ENCODE peak calls at places on chromosomes 13 and 19, in five cellular contexts. One of them, this sample, is unnamed.

GRCh38 chr13:34523401-34523800 is 418.7 kb upstream of the NBEA start:
- DNase-seq in NCI-H1417 treated with DMSO at 0.1 percent for 48 hours: no peak
- DNase-seq in substantia nigra: no peak
- DNase-seq in activated CD4-positive, alpha-beta memory T cell treated with anti-CD3 and anti-CD28 coated beads, Interleukin-2, amount 10 ng/mL, durations not matched to agents 7 days and 5 days: no peak
- DNase-seq in GOT3: no peak
- DNase-seq in this sample: no peak

GRCh38 chr13:93169980-93170379 is 56.6 kb upstream of the GPC6 start:
- DNase-seq in NCI-H1417 treated with DMSO at 0.1 percent for 48 hours: no peak
- DNase-seq in substantia nigra: no peak
- DNase-seq in activated CD4-positive, alpha-beta memory T cell treated with anti-CD3 and anti-CD28 coated beads, Interleukin-2, amount 10 ng/mL, durations not matched to agents 7 days and 5 days: no peak
- DNase-seq in GOT3: no peak
- DNase-seq in this sample: no peak

GRCh38 chr19:6413291-6413690 is 11.3 kb downstream of the KHSRP start:
- DNase-seq in NCI-H1417 treated with DMSO at 0.1 percent for 48 hours: no peak
- DNase-seq in substantia nigra: no peak
- DNase-seq in activated CD4-positive, alpha-beta memory T cell treated with anti-CD3 and anti-CD28 coated beads, Interleukin-2, amount 10 ng/mL, durations not matched to agents 7 days and 5 days: no peak
- DNase-seq in GOT3: no peak
- DNase-seq in this sample: no peak

GRCh38 chr13:103142091-103142594 is 75.9 kb upstream of the SLC10A2 start:
- DNase-seq in NCI-H1417 treated with DMSO at 0.1 percent for 48 hours: no peak
- DNase-seq in substantia nigra: no peak
- DNase-seq in activated CD4-positive, alpha-beta memory T cell treated with anti-CD3 and anti-CD28 coated beads, Interleukin-2, amount 10 ng/mL, durations not matched to agents 7 days and 5 days: no peak
- DNase-seq in GOT3: no peak
- DNase-seq in this sample: no peak

GRCh38 chr19:19627716-19628498 is at the start of gene LPAR2:
- DNase-seq in NCI-H1417 treated with DMSO at 0.1 percent for 48 hours: no peak
- DNase-seq in substantia nigra: no peak
- DNase-seq in activated CD4-positive, alpha-beta memory T cell treated with anti-CD3 and anti-CD28 coated beads, Interleukin-2, amount 10 ng/mL, durations not matched to agents 7 days and 5 days: peak
- DNase-seq in GOT3: no peak
- DNase-seq in this sample: no peak

GRCh38 chr13:85661639-85662038 is 137.6 kb downstream of the SLITRK6 start:
- DNase-seq in NCI-H1417 treated with DMSO at 0.1 percent for 48 hours: no peak
- DNase-seq in substantia nigra: no peak
- DNase-seq in activated CD4-positive, alpha-beta memory T cell treated with anti-CD3 and anti-CD28 coated beads, Interleukin-2, amount 10 ng/mL, durations not matched to agents 7 days and 5 days: no peak
- DNase-seq in GOT3: no peak
- DNase-seq in this sample: no peak

GRCh38 chr13:21242236-21242635 is 65.8 kb downstream of the MRPL57 start:
- DNase-seq in NCI-H1417 treated with DMSO at 0.1 percent for 48 hours: no peak
- DNase-seq in substantia nigra: no peak
- DNase-seq in activated CD4-positive, alpha-beta memory T cell treated with anti-CD3 and anti-CD28 coated beads, Interleukin-2, amount 10 ng/mL, durations not matched to agents 7 days and 5 days: no peak
- DNase-seq in GOT3: no peak
- DNase-seq in this sample: peak

GRCh38 chr13:32733685-32734084 is 147.4 kb downstream of the PDS5B start:
- DNase-seq in NCI-H1417 treated with DMSO at 0.1 percent for 48 hours: no peak
- DNase-seq in substantia nigra: no peak
- DNase-seq in activated CD4-positive, alpha-beta memory T cell treated with anti-CD3 and anti-CD28 coated beads, Interleukin-2, amount 10 ng/mL, durations not matched to agents 7 days and 5 days: no peak
- DNase-seq in GOT3: no peak
- DNase-seq in this sample: no peak

GRCh38 chr13:80131204-80131603 is 209.7 kb downstream of the SPRY2 start:
- DNase-seq in NCI-H1417 treated with DMSO at 0.1 percent for 48 hours: no peak
- DNase-seq in substantia nigra: peak
- DNase-seq in activated CD4-positive, alpha-beta memory T cell treated with anti-CD3 and anti-CD28 coated beads, Interleukin-2, amount 10 ng/mL, durations not matched to agents 7 days and 5 days: no peak
- DNase-seq in GOT3: no peak
- DNase-seq in this sample: no peak

GRCh38 chr13:68522184-68522583 is 1292.0 kb upstream of the PCDH9 start:
- DNase-seq in NCI-H1417 treated with DMSO at 0.1 percent for 48 hours: no peak
- DNase-seq in substantia nigra: no peak
- DNase-seq in activated CD4-positive, alpha-beta memory T cell treated with anti-CD3 and anti-CD28 coated beads, Interleukin-2, amount 10 ng/mL, durations not matched to agents 7 days and 5 days: no peak
- DNase-seq in GOT3: no peak
- DNase-seq in this sample: no peak

GRCh38 chr13:21326155-21327030 is 132.7 kb downstream of the ZDHHC20 start:
- DNase-seq in NCI-H1417 treated with DMSO at 0.1 percent for 48 hours: no peak
- DNase-seq in substantia nigra: no peak
- DNase-seq in activated CD4-positive, alpha-beta memory T cell treated with anti-CD3 and anti-CD28 coated beads, Interleukin-2, amount 10 ng/mL, durations not matched to agents 7 days and 5 days: no peak
- DNase-seq in GOT3: no peak
- DNase-seq in this sample: no peak

GRCh38 chr19:35052599-35053190 is 11.2 kb downstream of the HPN start:
- DNase-seq in NCI-H1417 treated with DMSO at 0.1 percent for 48 hours: no peak
- DNase-seq in substantia nigra: no peak
- DNase-seq in activated CD4-positive, alpha-beta memory T cell treated with anti-CD3 and anti-CD28 coated beads, Interleukin-2, amount 10 ng/mL, durations not matched to agents 7 days and 5 days: no peak
- DNase-seq in GOT3: no peak
- DNase-seq in this sample: no peak

GRCh38 chr13:96499646-96500045 is 409.7 kb downstream of the HS6ST3 start:
- DNase-seq in NCI-H1417 treated with DMSO at 0.1 percent for 48 hours: no peak
- DNase-seq in substantia nigra: no peak
- DNase-seq in activated CD4-positive, alpha-beta memory T cell treated with anti-CD3 and anti-CD28 coated beads, Interleukin-2, amount 10 ng/mL, durations not matched to agents 7 days and 5 days: no peak
- DNase-seq in GOT3: no peak
- DNase-seq in this sample: no peak

GRCh38 chr19:35296644-35297514 is 4.9 kb downstream of the MAG start:
- DNase-seq in NCI-H1417 treated with DMSO at 0.1 percent for 48 hours: no peak
- DNase-seq in substantia nigra: no peak
- DNase-seq in activated CD4-positive, alpha-beta memory T cell treated with anti-CD3 and anti-CD28 coated beads, Interleukin-2, amount 10 ng/mL, durations not matched to agents 7 days and 5 days: no peak
- DNase-seq in GOT3: no peak
- DNase-seq in this sample: no peak

GRCh38 chr19:44308011-44308410 is 3.2 kb upstream of the ZNF235 start:
- DNase-seq in NCI-H1417 treated with DMSO at 0.1 percent for 48 hours: no peak
- DNase-seq in substantia nigra: no peak
- DNase-seq in activated CD4-positive, alpha-beta memory T cell treated with anti-CD3 and anti-CD28 coated beads, Interleukin-2, amount 10 ng/mL, durations not matched to agents 7 days and 5 days: no peak
- DNase-seq in GOT3: no peak
- DNase-seq in this sample: no peak

GRCh38 chr19:54506079-54506478 is 3.4 kb downstream of the LAIR2 start:
- DNase-seq in NCI-H1417 treated with DMSO at 0.1 percent for 48 hours: no peak
- DNase-seq in substantia nigra: no peak
- DNase-seq in activated CD4-positive, alpha-beta memory T cell treated with anti-CD3 and anti-CD28 coated beads, Interleukin-2, amount 10 ng/mL, durations not matched to agents 7 days and 5 days: no peak
- DNase-seq in GOT3: no peak
- DNase-seq in this sample: no peak

GRCh38 chr19:13399746-13400145 is 106.5 kb downstream of the CACNA1A start:
- DNase-seq in NCI-H1417 treated with DMSO at 0.1 percent for 48 hours: no peak
- DNase-seq in substantia nigra: no peak
- DNase-seq in activated CD4-positive, alpha-beta memory T cell treated with anti-CD3 and anti-CD28 coated beads, Interleukin-2, amount 10 ng/mL, durations not matched to agents 7 days and 5 days: no peak
- DNase-seq in GOT3: no peak
- DNase-seq in this sample: no peak

GRCh38 chr13:61950828-61951227 is 535.2 kb upstream of the PCDH20 start:
- DNase-seq in NCI-H1417 treated with DMSO at 0.1 percent for 48 hours: no peak
- DNase-seq in substantia nigra: no peak
- DNase-seq in activated CD4-positive, alpha-beta memory T cell treated with anti-CD3 and anti-CD28 coated beads, Interleukin-2, amount 10 ng/mL, durations not matched to agents 7 days and 5 days: no peak
- DNase-seq in GOT3: no peak
- DNase-seq in this sample: no peak

GRCh38 chr13:38718374-38718773 is 31.5 kb downstream of the FREM2 start:
- DNase-seq in NCI-H1417 treated with DMSO at 0.1 percent for 48 hours: no peak
- DNase-seq in substantia nigra: no peak
- DNase-seq in activated CD4-positive, alpha-beta memory T cell treated with anti-CD3 and anti-CD28 coated beads, Interleukin-2, amount 10 ng/mL, durations not matched to agents 7 days and 5 days: no peak
- DNase-seq in GOT3: no peak
- DNase-seq in this sample: no peak

GRCh38 chr19:1524206-1524971 is 512 bp downstream of the PLK5 start:
- DNase-seq in NCI-H1417 treated with DMSO at 0.1 percent for 48 hours: no peak
- DNase-seq in substantia nigra: no peak
- DNase-seq in activated CD4-positive, alpha-beta memory T cell treated with anti-CD3 and anti-CD28 coated beads, Interleukin-2, amount 10 ng/mL, durations not matched to agents 7 days and 5 days: no peak
- DNase-seq in GOT3: no peak
- DNase-seq in this sample: no peak

GRCh38 chr13:40806241-40806640 is 16.8 kb downstream of the SLC25A15 start:
- DNase-seq in NCI-H1417 treated with DMSO at 0.1 percent for 48 hours: no peak
- DNase-seq in substantia nigra: no peak
- DNase-seq in activated CD4-positive, alpha-beta memory T cell treated with anti-CD3 and anti-CD28 coated beads, Interleukin-2, amount 10 ng/mL, durations not matched to agents 7 days and 5 days: no peak
- DNase-seq in GOT3: no peak
- DNase-seq in this sample: no peak

GRCh38 chr13:101025925-101026324 is 351.3 kb upstream of the TMTC4 start:
- DNase-seq in NCI-H1417 treated with DMSO at 0.1 percent for 48 hours: no peak
- DNase-seq in substantia nigra: no peak
- DNase-seq in activated CD4-positive, alpha-beta memory T cell treated with anti-CD3 and anti-CD28 coated beads, Interleukin-2, amount 10 ng/mL, durations not matched to agents 7 days and 5 days: no peak
- DNase-seq in GOT3: no peak
- DNase-seq in this sample: no peak

GRCh38 chr13:67048084-67048792 is 181.9 kb downstream of the PCDH9 start:
- DNase-seq in NCI-H1417 treated with DMSO at 0.1 percent for 48 hours: no peak
- DNase-seq in substantia nigra: no peak
- DNase-seq in activated CD4-positive, alpha-beta memory T cell treated with anti-CD3 and anti-CD28 coated beads, Interleukin-2, amount 10 ng/mL, durations not matched to agents 7 days and 5 days: no peak
- DNase-seq in GOT3: no peak
- DNase-seq in this sample: peak

GRCh38 chr19:52600639-52601024 is 30.5 kb downstream of the ZNF701 start:
- DNase-seq in NCI-H1417 treated with DMSO at 0.1 percent for 48 hours: no peak
- DNase-seq in substantia nigra: no peak
- DNase-seq in activated CD4-positive, alpha-beta memory T cell treated with anti-CD3 and anti-CD28 coated beads, Interleukin-2, amount 10 ng/mL, durations not matched to agents 7 days and 5 days: no peak
- DNase-seq in GOT3: no peak
- DNase-seq in this sample: peak

GRCh38 chr19:8611391-8611883 is 922 bp upstream of the ADAMTS10 start:
- DNase-seq in NCI-H1417 treated with DMSO at 0.1 percent for 48 hours: no peak
- DNase-seq in substantia nigra: no peak
- DNase-seq in activated CD4-positive, alpha-beta memory T cell treated with anti-CD3 and anti-CD28 coated beads, Interleukin-2, amount 10 ng/mL, durations not matched to agents 7 days and 5 days: no peak
- DNase-seq in GOT3: no peak
- DNase-seq in this sample: peak